ENCODE peak calls at places on chromosomes 5 and 9, in five cellular contexts. A is foreskin fibroblast, N is Calu3, H is GM13976, Y is endothelial cell. K is an unnamed sample.

GRCh38 chr5:132417010-132417439 is 47.5 kb downstream of the SLC22A5 start:
- DNase-seq in A (no peak), H (no peak), N (no peak), Y (no peak), K (no peak)

GRCh38 chr9:12708562-12709298 is 15.5 kb downstream of the TYRP1 start:
- DNase-seq in A (peak), H (no peak), N (no peak), Y (no peak), K (peak)

GRCh38 chr9:32395483-32396216 is 11.2 kb downstream of the ACO1 start:
- DNase-seq in Y (no peak), A (peak), N (peak), H (no peak), K (peak)

GRCh38 chr9:114172981-114173833 is 17.9 kb downstream of the COL27A1 start:
- DNase-seq in Y (no peak), A (peak), H (no peak), N (no peak), K (peak)

GRCh38 chr9:29203216-29203930 is 1630.1 kb upstream of the C9orf72 start:
- DNase-seq in N (no peak), H (no peak), Y (no peak), A (no peak), K (no peak)

GRCh38 chr5:79236970-79237734 is 1.2 kb downstream of the JMY start:
- DNase-seq in A (no peak), Y (peak), H (peak), N (peak), K (peak)

GRCh38 chr5:42787073-42787472 is 24.6 kb downstream of the SELENOP start:
- DNase-seq in H (no peak), Y (no peak), N (no peak), A (no peak), K (no peak)

GRCh38 chr5:51096859-51097258 is 286.4 kb upstream of the ISL1 start:
- DNase-seq in H (no peak), A (no peak), N (no peak), Y (no peak), K (no peak)

GRCh38 chr9:86454701-86455402 is 100.6 kb upstream of the TUT7 start:
- DNase-seq in H (no peak), A (peak), N (no peak), Y (no peak), K (peak)

GRCh38 chr5:143118222-143118621 is 285.3 kb downstream of the NR3C1 start:
- DNase-seq in Y (no peak), A (no peak), H (no peak), N (no peak), K (no peak)

GRCh38 chr9:20835364-20836286 is 151.6 kb downstream of the FOCAD start:
- DNase-seq in A (no peak), H (no peak), Y (no peak), N (peak), K (peak)

GRCh38 chr9:35350212-35350611 is 139.7 kb upstream of the RUSC2 start:
- DNase-seq in N (no peak), Y (no peak), H (no peak), A (no peak), K (no peak)

GRCh38 chr5:92505145-92505544 is 1075.9 kb downstream of the NR2F1-AS1 start:
- DNase-seq in A (no peak), H (no peak), Y (no peak), N (no peak), K (peak)

GRCh38 chr9:1513105-1513504 is 462.9 kb downstream of the DMRT2 start:
- DNase-seq in A (no peak), H (no peak), Y (no peak), N (no peak), K (no peak)

GRCh38 chr9:70420267-70421019 is 6.0 kb upstream of the KLF9 start:
- DNase-seq in H (peak), Y (peak), N (peak), A (peak), K (peak)

GRCh38 chr5:88203977-88204735 is 64.5 kb downstream of the TMEM161B start:
- DNase-seq in H (peak), N (no peak), Y (no peak), A (no peak), K (peak)

GRCh38 chr9:124456341-124457078 is 6.3 kb downstream of the ADGRD2 start:
- DNase-seq in A (no peak), Y (no peak), N (no peak), H (no peak), K (no peak)

DNA sequence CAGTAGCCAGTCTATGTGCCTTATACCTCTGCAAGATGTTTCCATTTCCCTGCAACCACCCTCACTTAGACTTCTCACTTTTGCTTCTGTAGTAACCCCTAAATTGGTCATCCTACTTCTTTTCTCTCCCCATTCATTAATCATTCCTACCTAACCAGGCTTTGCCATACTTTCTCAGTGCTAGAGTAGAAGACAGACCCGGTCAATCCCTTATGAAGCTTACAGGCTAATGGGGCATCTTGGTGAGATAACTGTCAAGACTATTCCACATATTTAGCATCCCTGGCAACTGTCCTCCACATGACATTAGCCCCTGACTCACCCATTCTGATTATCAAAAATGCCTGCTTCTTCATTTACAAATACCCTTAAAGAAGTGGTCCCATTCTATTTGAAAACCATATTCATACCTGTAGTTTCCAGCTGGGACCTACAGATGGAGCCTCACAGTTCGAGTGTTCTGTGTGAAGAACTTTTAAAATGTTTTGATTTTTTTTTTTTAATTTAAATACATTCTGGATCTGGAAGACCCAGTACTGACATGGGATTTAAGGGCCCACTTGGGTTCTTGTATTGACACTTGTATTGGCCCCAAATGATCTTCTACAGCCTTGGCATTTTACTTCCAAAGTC is 21.0 kb downstream of the F2RL2 start:
- DNase-seq in N (no peak), H (no peak), Y (no peak), A (no peak), K (no peak)
- TF ChIP-seq CTCF in N (peak), H (no peak), Y (peak), A (peak), K (peak)

DNA sequence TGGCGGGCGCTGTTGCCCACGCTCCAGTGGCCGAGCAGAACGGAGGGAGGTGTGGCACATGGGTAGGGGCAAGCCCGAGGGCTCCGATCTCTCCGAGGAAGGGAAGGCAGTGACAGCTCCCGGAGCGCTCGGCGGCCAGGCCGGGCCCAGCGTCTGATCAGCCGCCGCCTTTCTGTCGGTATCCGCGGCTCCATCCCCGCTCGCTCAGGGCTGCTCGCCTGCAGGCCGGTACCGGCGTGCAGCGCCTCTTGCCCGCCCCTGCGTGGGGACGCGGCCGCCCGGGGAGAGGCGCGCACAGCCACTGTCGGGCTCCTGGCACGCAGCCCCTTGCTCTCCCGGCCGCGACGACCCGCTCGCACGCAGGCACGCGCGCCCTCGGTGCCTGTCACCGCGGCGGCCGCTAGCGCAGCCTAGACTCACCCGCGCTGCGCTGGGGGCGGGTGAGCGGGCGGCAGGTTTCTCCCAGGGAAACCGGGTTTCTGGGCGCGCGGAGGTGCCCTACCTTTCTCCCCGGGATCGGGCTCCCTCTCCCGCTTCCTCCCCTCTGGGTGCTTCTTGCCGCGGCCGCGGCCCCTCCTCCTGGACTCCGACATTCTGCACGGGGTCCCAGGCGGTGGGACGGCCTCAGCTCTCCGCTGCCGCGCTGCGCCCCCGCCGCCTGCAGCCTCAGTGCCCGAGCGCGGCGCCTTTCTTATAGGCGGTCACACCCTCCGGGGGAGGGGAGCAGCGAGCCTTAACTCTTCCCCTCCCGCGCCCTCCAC is 108.4 kb downstream of the PSD2 start:
- DNase-seq in Y (peak), N (peak), H (peak), A (no peak), K (no peak)
- TF ChIP-seq CTCF in Y (no peak), N (no peak), H (no peak), A (no peak), K (no peak)

DNA sequence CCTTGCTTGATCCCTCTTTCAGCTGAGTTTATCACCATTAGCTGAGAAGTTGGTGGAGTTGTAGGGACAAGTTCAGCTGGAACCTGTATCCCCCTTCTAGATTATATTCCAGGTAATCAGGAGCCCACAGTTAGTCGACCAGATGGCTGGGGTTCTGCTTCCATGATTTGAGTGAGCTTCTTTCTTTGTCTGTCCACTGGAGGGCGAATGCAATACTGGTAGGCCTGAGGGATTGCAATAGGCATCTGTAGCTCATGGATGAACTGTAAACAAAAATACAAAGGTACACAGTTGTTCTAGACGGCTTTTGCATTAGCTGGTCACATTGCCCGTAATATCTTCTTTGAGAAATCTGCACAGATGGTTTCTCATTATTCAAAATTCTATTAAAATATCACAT is 88.9 kb downstream of the PCSK5 start:
- DNase-seq in H (peak), N (peak), Y (peak), A (no peak), K (peak)
- TF ChIP-seq CTCF in H (no peak), N (no peak), Y (peak), A (peak), K (peak)

GRCh38 chr5:133612021-133612860 is at the start of gene FSTL4:
- DNase-seq in Y (peak), N (peak), A (no peak), H (peak), K (no peak)
- TF ChIP-seq CTCF in Y (no peak), N (no peak), A (no peak), H (no peak), K (no peak)

GRCh38 chr5:2303391-2304100 is 420.8 kb upstream of the IRX4 start:
- DNase-seq in N (no peak), Y (no peak), A (no peak), H (no peak), K (no peak)

GRCh38 chr5:2300861-2301610 is 418.3 kb upstream of the IRX4 start:
- DNase-seq in N (no peak), A (no peak), H (no peak), Y (no peak), K (no peak)

GRCh38 chr5:2299388-2300220 is 416.9 kb upstream of the IRX4 start:
- DNase-seq in Y (no peak), N (no peak), A (no peak), H (no peak), K (no peak)

GRCh38 chr5:2300421-2300820 is 417.7 kb upstream of the IRX4 start:
- DNase-seq in H (no peak), N (no peak), Y (no peak), A (no peak), K (no peak)

GRCh38 chr5:2302169-2302568 is 419.4 kb upstream of the IRX4 start:
- DNase-seq in A (no peak), N (no peak), H (no peak), Y (no peak), K (no peak)
- TF ChIP-seq CTCF in A (no peak), N (no peak), H (no peak), Y (no peak), K (no peak)

DNA sequence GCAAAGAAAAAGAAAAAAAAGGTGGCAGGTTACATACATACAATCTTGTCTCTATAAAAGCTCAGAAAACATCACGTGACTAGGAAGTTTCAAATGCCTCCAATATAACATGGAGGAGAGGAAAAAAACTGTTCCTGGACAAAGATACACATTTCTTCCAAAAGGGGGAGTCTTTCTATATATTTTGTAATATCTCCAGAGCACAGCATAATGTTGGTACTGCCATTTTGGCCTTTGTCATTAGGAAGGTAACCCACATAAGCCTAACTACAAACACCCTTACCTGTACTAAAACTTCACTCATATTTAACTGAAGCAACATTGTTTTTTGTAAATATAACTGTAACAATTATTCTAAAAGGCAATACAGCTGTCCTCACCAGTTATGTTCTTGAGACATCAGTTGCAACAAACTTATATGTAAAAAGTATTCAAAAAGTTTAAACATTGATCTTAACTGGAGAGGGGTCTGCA is 1.2 kb upstream of the BTF3 start:
- DNase-seq in N (no peak), H (peak), Y (no peak), A (peak), K (peak)
- TF ChIP-seq CTCF in N (peak), H (no peak), Y (peak), A (peak), K (peak)

DNA sequence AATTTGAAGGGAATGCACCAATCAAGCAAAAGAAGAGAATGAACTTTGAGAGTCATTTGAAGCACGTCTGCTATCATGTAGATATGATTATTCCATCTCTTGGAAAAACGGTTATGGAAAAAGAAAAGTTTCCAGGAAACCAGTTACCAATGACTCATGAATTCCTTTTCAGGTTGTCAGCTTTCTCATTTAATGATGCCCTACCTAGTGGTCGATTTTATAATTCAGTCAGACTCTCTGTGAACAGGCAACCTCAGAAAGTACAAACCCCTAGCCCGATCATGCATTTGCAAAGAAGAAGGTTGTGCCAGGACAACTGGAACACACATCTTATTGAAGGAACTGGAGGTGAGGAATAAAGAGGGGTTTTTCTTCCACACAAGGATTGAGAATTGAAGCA is 355.1 kb upstream of the GRIA1 start:
- DNase-seq in N (no peak), H (no peak), A (no peak), Y (no peak), K (no peak)
- TF ChIP-seq CTCF in N (no peak), H (no peak), A (no peak), Y (no peak), K (no peak)

GRCh38 chr5:144307726-144308125 is 137.1 kb downstream of the KCTD16 start:
- DNase-seq in A (no peak), Y (no peak), N (no peak), H (no peak), K (no peak)

GRCh38 chr5:144309265-144309664 is 138.6 kb downstream of the KCTD16 start:
- DNase-seq in A (no peak), N (no peak), Y (no peak), H (no peak), K (peak)

GRCh38 chr5:144308211-144308610 is 137.5 kb downstream of the KCTD16 start:
- DNase-seq in A (no peak), Y (no peak), H (no peak), N (no peak), K (no peak)

DNA sequence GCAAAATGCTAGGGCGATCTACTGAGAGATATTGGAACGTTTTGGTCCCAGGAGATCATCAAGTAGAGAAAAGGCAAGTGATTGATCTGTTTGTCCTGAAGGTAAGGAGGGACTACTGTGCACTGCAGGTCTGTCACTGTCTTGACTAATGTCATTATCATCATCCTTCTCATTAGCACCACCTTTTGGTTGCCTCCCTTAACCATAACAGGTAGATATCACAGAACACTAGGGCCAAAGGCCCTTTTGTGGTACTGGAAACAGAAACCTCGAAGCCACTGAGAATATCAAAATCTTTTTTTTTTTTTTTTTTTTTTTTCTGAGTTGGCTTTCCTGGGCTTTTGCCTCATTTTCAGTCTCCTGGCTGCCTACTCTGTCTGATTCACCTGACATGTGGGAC is 134.0 kb downstream of the KCTD16 start:
- DNase-seq in A (no peak), N (no peak), Y (no peak), H (no peak), K (no peak)
- TF ChIP-seq CTCF in A (no peak), N (no peak), Y (no peak), H (no peak), K (no peak)

GRCh38 chr9:83432104-83432627 is 106.0 kb downstream of the FRMD3 start:
- DNase-seq in A (peak), Y (no peak), N (peak), H (no peak), K (peak)

GRCh38 chr9:83435301-83435700 is 102.9 kb downstream of the FRMD3 start:
- DNase-seq in N (no peak), A (no peak), H (no peak), Y (no peak), K (no peak)

GRCh38 chr9:83432877-83433276 is 105.3 kb downstream of the FRMD3 start:
- DNase-seq in Y (no peak), N (no peak), A (no peak), H (no peak), K (no peak)

GRCh38 chr9:83433841-83434240 is 104.4 kb downstream of the FRMD3 start:
- DNase-seq in N (no peak), Y (no peak), A (no peak), H (no peak), K (no peak)

GRCh38 chr9:83434254-83434653 is 103.9 kb downstream of the FRMD3 start:
- DNase-seq in Y (no peak), H (no peak), A (no peak), N (no peak), K (no peak)
- TF ChIP-seq CTCF in Y (no peak), H (no peak), A (no peak), N (no peak), K (no peak)